ENCODE peak calls at places on chromosome X, in eight cellular contexts. B is tibial nerve; R is activated naive CD4-positive, alpha-beta T cell treated with anti-CD3 and anti-CD28 coated beads, Interleukin-2, amount 50 U/mL, for 72 hours; O is AG08395; V is stimulated activated naive CD8-positive, alpha-beta T cell treated with anti-CD3 and anti-CD28 coated beads, Interleukin-15, Interleukin-2, amounts not matched to agents 100 U/mL and 50 U/mL, for 24 hours; G is GM13977; Q is right cardiac atrium; H is endothelial cell of umbilical vein. F is an unnamed sample.

GRCh38 chrX:132023896-132024386 is 839 bp downstream of the STK26 start:
- DNase-seq in B (no peak), R (peak; percentile 55), O (no peak), V (peak; percentile 66), G (peak; percentile 55), Q (peak; percentile 38), H (peak; percentile 1), F (no peak)

GRCh38 chrX:129957241-129958099 is 25.0 kb upstream of the BCORL1 start:
- DNase-seq in B (no peak), R (peak; percentile 34), O (peak; percentile 50), V (peak; percentile 63), G (peak; percentile 78), Q (peak; percentile 86), H (peak; percentile 18), F (peak; percentile 78)

GRCh38 chrX:53239474-53239873 is 14.5 kb upstream of the KDM5C start:
- DNase-seq in B (no peak), R (peak; percentile 23), O (no peak), V (peak; percentile 65), G (no peak), Q (no peak), H (no peak), F (no peak)

GRCh38 chrX:12949927-12950656 is 24.8 kb upstream of the TMSB4X start:
- DNase-seq in B (peak; percentile 66), R (peak; percentile 73), O (peak; percentile 81), V (peak; percentile 83), G (peak; percentile 60), Q (peak; percentile 83), H (peak; percentile 85), F (peak; percentile 89)

GRCh38 chrX:134548257-134548732 is 88.3 kb downstream of the HPRT1 start:
- DNase-seq in B (no peak), R (no peak), O (no peak), V (no peak), G (peak; percentile 60), Q (no peak), H (peak; percentile 53), F (no peak)

GRCh38 chrX:68440438-68440837 is 7.1 kb upstream of the OPHN1 start:
- DNase-seq in B (no peak), R (no peak), O (no peak), V (no peak), G (no peak), Q (no peak), H (no peak), F (no peak)

GRCh38 chrX:64389489-64389888 is 5.8 kb downstream of the MTMR8 start:
- DNase-seq in B (no peak), R (no peak), O (no peak), V (no peak), G (no peak), Q (no peak), H (no peak), F (no peak)

GRCh38 chrX:45070116-45071007 is 130.3 kb downstream of the DIPK2B start:
- DNase-seq in B (no peak), R (no peak), O (peak; percentile 46), V (no peak), G (no peak), Q (no peak), H (peak; percentile 69), F (no peak)

GRCh38 chrX:69297521-69297920 is 132.3 kb upstream of the PJA1 start:
- DNase-seq in B (no peak), R (no peak), O (no peak), V (no peak), G (no peak), Q (no peak), H (no peak), F (no peak)

GRCh38 chrX:140933056-140933455 is 69.3 kb upstream of the SPANXB1 start:
- DNase-seq in B (no peak), R (no peak), O (peak; percentile 2), V (no peak), G (no peak), Q (no peak), H (no peak), F (no peak)

GRCh38 chrX:48938721-48939416 is 18.5 kb downstream of the OTUD5 start:
- DNase-seq in B (no peak), R (peak; percentile 67), O (no peak), V (peak; percentile 74), G (no peak), Q (no peak), H (no peak), F (peak; percentile 69)

GRCh38 chrX:13938053-13938765 is 91.5 kb downstream of the GEMIN8 start:
- DNase-seq in B (no peak), R (no peak), O (peak; percentile 12), V (peak; percentile 2), G (peak; percentile 45), Q (peak; percentile 62), H (no peak), F (peak; percentile 19)

GRCh38 chrX:48683411-48683982 is at the start of gene WAS:
- DNase-seq in B (no peak), R (peak; percentile 28), O (no peak), V (peak; percentile 54), G (peak; percentile 78), Q (peak; percentile 70), H (no peak), F (peak; percentile 15)

GRCh38 chrX:120302434-120302833 is 8.8 kb downstream of the TMEM255A start:
- DNase-seq in B (no peak), R (no peak), O (no peak), V (peak; percentile 33), G (peak; percentile 28), Q (no peak), H (no peak), F (peak; percentile 37)

GRCh38 chrX:18617351-18617750 is 54.6 kb downstream of the RS1 start:
- DNase-seq in B (no peak), R (no peak), O (peak; percentile 20), V (no peak), G (no peak), Q (no peak), H (peak; percentile 28), F (peak; percentile 42)

GRCh38 chrX:54824195-54824594 is 16.6 kb downstream of the MAGED2 start:
- DNase-seq in B (no peak), R (no peak), O (no peak), V (no peak), G (no peak), Q (no peak), H (no peak), F (no peak)

GRCh38 chrX:57677132-57677858 is 2.8 kb downstream of the NLRP2B start:
- DNase-seq in B (no peak), R (no peak), O (no peak), V (no peak), G (no peak), Q (no peak), H (no peak), F (no peak)

GRCh38 chrX:9286234-9286633 is 178.6 kb upstream of the TBL1X start:
- DNase-seq in B (no peak), R (no peak), O (no peak), V (no peak), G (no peak), Q (no peak), H (no peak), F (no peak)

GRCh38 chrX:151970661-151971060 is 3.8 kb downstream of the GABRE start:
- DNase-seq in B (peak; percentile 40), R (no peak), O (peak; percentile 80), V (no peak), G (no peak), Q (peak; percentile 85), H (no peak), F (peak; percentile 35)

GRCh38 chrX:12469296-12469695 is 321.9 kb upstream of the PRPS2 start:
- DNase-seq in B (no peak), R (no peak), O (no peak), V (no peak), G (no peak), Q (no peak), H (no peak), F (no peak)

GRCh38 chrX:4263005-4263404 is 549.6 kb upstream of the PRKX start:
- DNase-seq in B (no peak), R (no peak), O (no peak), V (no peak), G (no peak), Q (no peak), H (no peak), F (no peak)

GRCh38 chrX:97524997-97525396 is 641.3 kb downstream of the RPA4 start:
- DNase-seq in B (no peak), R (no peak), O (peak; percentile 26), V (no peak), G (no peak), Q (no peak), H (peak; percentile 75), F (no peak)